ENCODE peak calls at places on chromosome 17, in six cellular contexts. Z is HFF-Myc, A is adrenal gland, Y is GM12864, R is WTC11, T is natural killer cell. C is an unnamed sample.
A peak's percentile ranks its signal among the peaks of the same experiment; 100 is the strongest.

GRCh38 chr17:59415397-59415796 is 83.9 kb downstream of the YPEL2 start:
- DNase-seq in T (no peak), Y (no peak), Z (no peak), R (no peak), A (no peak), C (no peak)

GRCh38 chr17:29731589-29731929 is 108.8 kb upstream of the CORO6 start:
- DNase-seq in A (no peak), R (no peak), T (no peak), Z (no peak), Y (no peak), C (no peak)

GRCh38 chr17:19270347-19270950 is 33.3 kb downstream of the EPN2 start:
- DNase-seq in R (peak; percentile 30), Y (no peak), T (no peak), A (no peak), Z (no peak), C (no peak)

GRCh38 chr17:5237541-5238016 is 2.9 kb upstream of the SCIMP start:
- DNase-seq in Y (peak; percentile 87), R (peak; percentile 74), A (peak; percentile 69), Z (peak; percentile 46), T (peak; percentile 63), C (no peak)

GRCh38 chr17:20988001-20988641 is 54.7 kb downstream of the USP22 start:
- DNase-seq in A (no peak), R (no peak), T (no peak), Z (no peak), Y (no peak), C (no peak)

GRCh38 chr17:59434429-59434828 is 103.0 kb downstream of the YPEL2 start:
- DNase-seq in R (no peak), A (no peak), T (no peak), Y (no peak), Z (no peak), C (no peak)

GRCh38 chr17:7781467-7781866 is 52.5 kb upstream of the KDM6B start:
- DNase-seq in Y (peak; percentile 30), T (no peak), A (no peak), Z (no peak), R (no peak), C (no peak)

GRCh38 chr17:8577868-8578267 is 52.7 kb downstream of the MYH10 start:
- DNase-seq in R (no peak), T (no peak), Z (no peak), A (no peak), Y (no peak), C (no peak)

GRCh38 chr17:32006957-32007462 is at the start of gene LRRC37B:
- DNase-seq in A (peak; percentile 87), Y (peak; percentile 27), R (peak; percentile 90), Z (no peak), T (peak; percentile 88), C (peak; percentile 96)

GRCh38 chr17:19553036-19553435 is 19.4 kb downstream of the SLC47A1 start:
- DNase-seq in Y (no peak), Z (no peak), R (no peak), A (no peak), T (no peak), C (no peak)

GRCh38 chr17:43020030-43020621 is 2.1 kb downstream of the VAT1 start:
- DNase-seq in A (peak; percentile 55), Z (no peak), Y (no peak), R (no peak), T (no peak), C (no peak)

GRCh38 chr17:82613283-82614094 is 34.8 kb downstream of the WDR45B start:
- DNase-seq in R (peak; percentile 29), Z (no peak), T (no peak), Y (no peak), A (no peak), C (no peak)

GRCh38 chr17:7613769-7614421 is 802 bp downstream of the FXR2 start:
- DNase-seq in T (no peak), Z (no peak), R (no peak), A (no peak), Y (no peak), C (no peak)

GRCh38 chr17:48037924-48038323 is 327 bp upstream of the COPZ2 start:
- DNase-seq in Z (no peak), R (no peak), T (no peak), Y (no peak), A (no peak), C (no peak)

GRCh38 chr17:71052971-71053370 is 883.6 kb downstream of the KCNJ2 start:
- DNase-seq in Z (no peak), R (no peak), T (no peak), Y (no peak), A (no peak), C (no peak)

GRCh38 chr17:2782030-2782429 is 14.2 kb upstream of the RAP1GAP2 start:
- DNase-seq in Y (no peak), Z (peak; percentile 12), R (no peak), A (no peak), T (no peak), C (no peak)

GRCh38 chr17:78127888-78128615 is 503 bp downstream of the TMC6 start:
- DNase-seq in R (peak; percentile 61), Z (no peak), A (no peak), Y (no peak), T (no peak), C (no peak)

GRCh38 chr17:40284085-40284713 is 3.5 kb upstream of the CDC6 start:
- DNase-seq in T (no peak), A (no peak), Z (no peak), R (no peak), Y (no peak), C (no peak)

GRCh38 chr17:82874011-82874835 is 34.4 kb upstream of the ZNF750 start:
- DNase-seq in A (no peak), Z (no peak), T (no peak), R (no peak), Y (no peak), C (no peak)

GRCh38 chr17:2710804-2711607 is 558 bp downstream of the CLUH start:
- DNase-seq in R (peak; percentile 49), T (peak; percentile 38), A (peak; percentile 38), Z (no peak), Y (no peak), C (no peak)

GRCh38 chr17:81444610-81445339 is 49.5 kb downstream of the BAHCC1 start:
- DNase-seq in Y (no peak), A (no peak), Z (no peak), T (no peak), R (no peak), C (no peak)

GRCh38 chr17:29133146-29133713 is 47.0 kb downstream of the MYO18A start:
- DNase-seq in T (no peak), R (no peak), A (peak; percentile 84), Z (no peak), Y (no peak), C (no peak)

GRCh38 chr17:45371414-45372324 is 54.8 kb upstream of the MAP3K14 start:
- DNase-seq in A (peak; percentile 91), T (no peak), Y (no peak), R (peak; percentile 91), Z (peak; percentile 72), C (peak; percentile 86)
- TF ChIP-seq CTCF in A (no peak), T (no peak), Y (no peak), R (no peak), Z (no peak), C (no peak)

GRCh38 chr17:35242158-35242804 is 591 bp upstream of the SLFN5 start:
- DNase-seq in R (peak; percentile 83), Z (no peak), T (peak; percentile 77), A (peak; percentile 75), Y (peak; percentile 63), C (peak; percentile 67)
- TF ChIP-seq CTCF in R (no peak), Z (peak; percentile 2), T (peak; percentile 40), A (peak; percentile 8), Y (peak; percentile 55), C (peak; percentile 17)

GRCh38 chr17:79796570-79797491 is at the start of gene CBX8:
- DNase-seq in T (peak; percentile 99), Y (peak; percentile 97), Z (peak; percentile 98), A (peak; percentile 100), R (peak; percentile 100), C (peak; percentile 100)
- TF ChIP-seq CTCF in T (no peak), Y (no peak), Z (peak; percentile 11), A (no peak), R (no peak), C (peak; percentile 26)

GRCh38 chr17:79776378-79777165 is 1.4 kb upstream of the CBX2 start:
- DNase-seq in R (no peak), A (no peak), Z (no peak), T (no peak), Y (no peak), C (no peak)
- TF ChIP-seq CTCF in R (no peak), A (no peak), Z (no peak), T (no peak), Y (no peak), C (no peak)

DNA sequence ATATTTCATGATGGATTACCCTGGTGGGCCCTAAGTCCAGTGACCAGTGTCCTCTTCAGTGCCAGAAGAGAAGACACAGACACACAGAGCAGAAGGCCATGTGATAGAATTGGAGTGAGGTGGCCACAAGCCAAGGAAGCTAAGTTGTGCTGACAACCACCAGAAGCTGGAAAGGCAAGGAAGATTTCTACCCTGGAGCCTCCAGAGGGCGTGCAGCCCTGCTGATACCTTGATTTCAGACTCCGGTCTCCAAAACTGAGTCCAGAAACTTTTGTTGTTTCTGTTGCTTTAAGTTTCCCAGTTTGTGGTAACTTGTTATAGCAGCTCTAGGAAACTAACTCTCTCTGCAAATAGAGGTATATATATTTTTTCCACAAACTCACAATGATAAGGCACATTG is 396.6 kb upstream of the ASIC2 start:
- DNase-seq in A (no peak), Z (no peak), Y (no peak), R (no peak), T (no peak), C (no peak)
- TF ChIP-seq CTCF in A (no peak), Z (no peak), Y (peak; percentile 29), R (no peak), T (no peak), C (no peak)